ENCODE peak calls at places on chromosome 20, in seven cellular contexts. K is NCI-H2029 treated with DMSO at 0.1 percent for 48 hours; N is ELF-1; P is astrocyte of the cerebellum; C is heart right ventricle; L is CD4-positive, alpha-beta T cell; Y is esophagus squamous epithelium. A is an unnamed sample.

GRCh38 chr20:51542033-51542893 is at the start of gene NFATC2:
- DNase-seq in K (no peak), N (peak), P (no peak), C (peak), L (peak), Y (no peak), A (peak)

GRCh38 chr20:2751347-2751867 is 49.0 kb downstream of the CPXM1 start:
- DNase-seq in K (no peak), N (no peak), P (no peak), C (no peak), L (no peak), Y (no peak), A (no peak)

GRCh38 chr20:43744121-43744520 is 17.3 kb upstream of the GTSF1L start:
- DNase-seq in K (peak), N (peak), P (no peak), C (no peak), L (no peak), Y (no peak), A (no peak)

GRCh38 chr20:53186630-53187029 is 214.5 kb downstream of the TSHZ2 start:
- DNase-seq in K (no peak), N (no peak), P (no peak), C (no peak), L (no peak), Y (no peak), A (no peak)

GRCh38 chr20:61157301-61157700 is 94.8 kb upstream of the CDH4 start:
- DNase-seq in K (no peak), N (no peak), P (no peak), C (no peak), L (no peak), Y (no peak), A (no peak)

GRCh38 chr20:48163521-48163920 is 378.2 kb upstream of the SULF2 start:
- DNase-seq in K (no peak), N (peak), P (no peak), C (no peak), L (no peak), Y (no peak), A (no peak)

GRCh38 chr20:17868146-17868545 is 100.4 kb downstream of the SNX5 start:
- DNase-seq in K (no peak), N (no peak), P (no peak), C (no peak), L (no peak), Y (no peak), A (no peak)

GRCh38 chr20:36591854-36592641 is 13.5 kb upstream of the RAB5IF start:
- DNase-seq in K (no peak), N (peak), P (no peak), C (no peak), L (peak), Y (no peak), A (peak)

GRCh38 chr20:39259010-39259803 is 297.1 kb downstream of the DHX35 start:
- DNase-seq in K (no peak), N (no peak), P (no peak), C (no peak), L (no peak), Y (no peak), A (no peak)

GRCh38 chr20:62834967-62835730 is 18.3 kb downstream of the COL9A3 start:
- DNase-seq in K (no peak), N (no peak), P (no peak), C (no peak), L (no peak), Y (no peak), A (no peak)

GRCh38 chr20:46150982-46151381 is 32.9 kb downstream of the CD40 start:
- DNase-seq in K (no peak), N (no peak), P (no peak), C (no peak), L (no peak), Y (no peak), A (no peak)

GRCh38 chr20:57514273-57514751 is 10.6 kb downstream of the CTCFL start:
- DNase-seq in K (no peak), N (peak), P (peak), C (peak), L (no peak), Y (no peak), A (no peak)

GRCh38 chr20:5727018-5727515 is 23.1 kb upstream of the SHLD1 start:
- DNase-seq in K (no peak), N (no peak), P (no peak), C (no peak), L (no peak), Y (no peak), A (no peak)

GRCh38 chr20:2603816-2604505 is 48.5 kb upstream of the NOP56 start:
- DNase-seq in K (peak), N (no peak), P (no peak), C (no peak), L (no peak), Y (no peak), A (no peak)

GRCh38 chr20:59163641-59164530 is at the start of gene ZNF831:
- DNase-seq in K (no peak), N (no peak), P (no peak), C (no peak), L (no peak), Y (no peak), A (peak)

GRCh38 chr20:6558361-6558760 is 209.1 kb upstream of the BMP2 start:
- DNase-seq in K (no peak), N (no peak), P (no peak), C (no peak), L (no peak), Y (no peak), A (no peak)

GRCh38 chr20:31430568-31431095 is 9.8 kb upstream of the DEFB123 start:
- DNase-seq in K (no peak), N (peak), P (no peak), C (no peak), L (no peak), Y (no peak), A (no peak)

GRCh38 chr20:19903168-19903676 is 113.9 kb upstream of the NAA20 start:
- DNase-seq in K (peak), N (peak), P (no peak), C (no peak), L (no peak), Y (no peak), A (no peak)

GRCh38 chr20:21266191-21266536 is 37.0 kb upstream of the XRN2 start:
- DNase-seq in K (no peak), N (no peak), P (no peak), C (no peak), L (no peak), Y (no peak), A (no peak)

GRCh38 chr20:62685781-62686555 is 22.7 kb upstream of the NTSR1 start:
- DNase-seq in K (peak), N (peak), P (no peak), C (peak), L (no peak), Y (no peak), A (no peak)

A was measured in effector memory CD8-positive, alpha-beta T cell.